ENCODE peak calls at places on chromosomes 13 and 19, in five cellular contexts. K is effector memory CD8-positive, alpha-beta T cell; T is posterior cingulate gyrus; L is NCI-H2081; D is omental fat pad. C is an unnamed sample.

GRCh38 chr13:31159306-31159705 is 2.4 kb downstream of the HSPH1 start:
- DNase-seq in K (no peak), T (no peak), L (no peak), D (no peak), C (no peak)

GRCh38 chr19:35427187-35427586 is 20.9 kb upstream of the FFAR2 start:
- DNase-seq in K (no peak), T (no peak), L (no peak), D (no peak), C (no peak)

GRCh38 chr19:54255105-54255775 is 1.8 kb downstream of the LILRB5 start:
- DNase-seq in K (no peak), T (no peak), L (no peak), D (no peak), C (no peak)

GRCh38 chr19:37957176-37957575 is 50.2 kb downstream of the SIPA1L3 start:
- DNase-seq in K (no peak), T (no peak), L (no peak), D (no peak), C (no peak)

GRCh38 chr19:15247107-15248014 is 15.1 kb upstream of the EPHX3 start:
- DNase-seq in K (no peak), T (peak; percentile 85), L (no peak), D (no peak), C (no peak)

GRCh38 chr13:113322890-113323651 is 26.0 kb downstream of the LAMP1 start:
- DNase-seq in K (no peak), T (no peak), L (no peak), D (no peak), C (no peak)

GRCh38 chr13:112158961-112159360 is 92.0 kb downstream of the SOX1 start:
- DNase-seq in K (no peak), T (peak; percentile 2), L (no peak), D (no peak), C (no peak)

GRCh38 chr13:112983428-112984196 is 14.6 kb downstream of the MCF2L start:
- DNase-seq in K (no peak), T (no peak), L (no peak), D (no peak), C (no peak)

GRCh38 chr19:7224205-7224833 is 69.9 kb downstream of the INSR start:
- DNase-seq in K (no peak), T (peak; percentile 81), L (no peak), D (no peak), C (no peak)

GRCh38 chr19:13417054-13417453 is 89.2 kb downstream of the CACNA1A start:
- DNase-seq in K (no peak), T (peak; percentile 57), L (no peak), D (no peak), C (no peak)

GRCh38 chr19:22628401-22628800 is 5.7 kb upstream of the ZNF492 start:
- DNase-seq in K (no peak), T (no peak), L (no peak), D (no peak), C (no peak)

GRCh38 chr19:36850646-36851442 is at the start of gene ZNF345:
- DNase-seq in K (peak; percentile 81), T (peak; percentile 98), L (peak; percentile 84), D (peak; percentile 80), C (peak; percentile 90)

GRCh38 chr13:75691183-75691582 is 55.1 kb downstream of the LMO7 start:
- DNase-seq in K (no peak), T (no peak), L (no peak), D (no peak), C (no peak)

GRCh38 chr13:27712421-27712820 is 79.9 kb upstream of the GSX1 start:
- DNase-seq in K (no peak), T (no peak), L (no peak), D (no peak), C (no peak)

GRCh38 chr19:57566396-57567256 is 7.0 kb upstream of the ZNF550 start:
- DNase-seq in K (no peak), T (no peak), L (no peak), D (no peak), C (no peak)

GRCh38 chr13:59408738-59409137 is 755.0 kb downstream of the DIAPH3 start:
- DNase-seq in K (no peak), T (no peak), L (no peak), D (no peak), C (no peak)

GRCh38 chr19:43290568-43291359 is 21.4 kb upstream of the PSG9 start:
- DNase-seq in K (no peak), T (no peak), L (no peak), D (no peak), C (no peak)

GRCh38 chr19:33241530-33242101 is 16.0 kb upstream of the SLC7A10 start:
- DNase-seq in K (peak; percentile 52), T (peak; percentile 79), L (no peak), D (no peak), C (no peak)

GRCh38 chr19:29372921-29373797 is 152.6 kb upstream of the VSTM2B start:
- DNase-seq in K (no peak), T (no peak), L (no peak), D (no peak), C (no peak)

GRCh38 chr13:45295536-45295935 is 45.4 kb downstream of the TPT1 start:
- DNase-seq in K (no peak), T (no peak), L (no peak), D (no peak), C (no peak)

GRCh38 chr13:101915333-101915732 is 462.9 kb downstream of the ITGBL1 start:
- DNase-seq in K (no peak), T (no peak), L (peak; percentile 88), D (no peak), C (no peak)

GRCh38 chr13:32115069-32115468 is 83.5 kb downstream of the FRY start:
- DNase-seq in K (no peak), T (no peak), L (no peak), D (no peak), C (no peak)

GRCh38 chr13:112893570-112894422 is 75.2 kb upstream of the MCF2L start:
- DNase-seq in K (no peak), T (peak; percentile 84), L (peak; percentile 85), D (no peak), C (no peak)

GRCh38 chr13:44437356-44438233 is 64.0 kb downstream of the SERP2 start:
- DNase-seq in K (no peak), T (no peak), L (peak; percentile 28), D (no peak), C (peak; percentile 86)

GRCh38 chr19:52110780-52111179 is 15.2 kb upstream of the ZNF841 start:
- DNase-seq in K (no peak), T (no peak), L (no peak), D (no peak), C (no peak)

GRCh38 chr13:45769072-45769471 is 67.0 kb downstream of the CBY2 start:
- DNase-seq in K (no peak), T (no peak), L (no peak), D (no peak), C (no peak)

GRCh38 chr19:42114412-42114811 is 17.8 kb downstream of the POU2F2 start:
- DNase-seq in K (no peak), T (no peak), L (no peak), D (no peak), C (no peak)

GRCh38 chr19:51469629-51470028 is 8.7 kb upstream of the CEACAM18 start:
- DNase-seq in K (no peak), T (peak; percentile 19), L (no peak), D (no peak), C (no peak)

GRCh38 chr19:12802267-12803106 is 618 bp downstream of the THSD8 start:
- DNase-seq in K (no peak), T (peak; percentile 87), L (no peak), D (no peak), C (no peak)

GRCh38 chr13:66553391-66553790 is 676.7 kb downstream of the PCDH9 start:
- DNase-seq in K (no peak), T (no peak), L (no peak), D (no peak), C (no peak)

GRCh38 chr19:46186101-46186716 is 38.2 kb downstream of the IGFL2 start:
- DNase-seq in K (no peak), T (no peak), L (no peak), D (no peak), C (no peak)

GRCh38 chr19:4976412-4977298 is 7.7 kb downstream of the KDM4B start:
- DNase-seq in K (no peak), T (no peak), L (no peak), D (peak; percentile 52), C (peak; percentile 42)

GRCh38 chr13:36385471-36385870 is 39.3 kb upstream of the SPART start:
- DNase-seq in K (no peak), T (no peak), L (no peak), D (no peak), C (no peak)

GRCh38 chr19:16228637-16229321 is 31.1 kb downstream of the AP1M1 start:
- DNase-seq in K (no peak), T (no peak), L (no peak), D (no peak), C (no peak)

GRCh38 chr13:25064396-25064795 is 31.5 kb upstream of the PABPC3 start:
- DNase-seq in K (no peak), T (no peak), L (peak; percentile 40), D (no peak), C (no peak)

GRCh38 chr13:34412295-34412694 is 529.8 kb upstream of the NBEA start:
- DNase-seq in K (no peak), T (no peak), L (no peak), D (no peak), C (no peak)

C was measured in hippocampal formation.